ENCODE peak calls at places on chromosomes 5 and 9, in seven cellular contexts. G is stimulated activated naive CD8-positive, alpha-beta T cell treated with anti-CD3 and anti-CD28 coated beads, Interleukin-15, Interleukin-2, amounts not matched to agents 100 U/mL and 50 U/mL, for 24 hours; W is left colon; D is omental fat pad; L is left lung; U is Right ventricle myocardium inferior; N is activated T-cell treated with anti-CD3 and anti-CD28 coated beads, Interleukin-2, amount 50 U/mL, for 72 hours. A is an unnamed sample.

GRCh38 chr5:80569961-80570786 is at the start of gene ANKRD34B:
- ATAC-seq in G (peak), W (peak), D (peak), L (peak), U (no peak), N (peak), A (no peak)

GRCh38 chr5:35773936-35774335 is 82.8 kb upstream of the IL7R start:
- ATAC-seq in G (peak), W (no peak), D (no peak), L (no peak), U (no peak), N (peak), A (peak)

GRCh38 chr5:4230905-4231561 is 635.4 kb downstream of the IRX1 start:
- ATAC-seq in G (no peak), W (no peak), D (no peak), L (peak), U (no peak), N (no peak), A (no peak)

GRCh38 chr5:74957029-74957781 is 91.0 kb upstream of the FAM169A start:
- ATAC-seq in G (no peak), W (peak), D (no peak), L (no peak), U (no peak), N (no peak), A (no peak)

GRCh38 chr9:87237337-87237736 is 260.3 kb upstream of the DAPK1 start:
- ATAC-seq in G (no peak), W (no peak), D (no peak), L (no peak), U (no peak), N (no peak), A (no peak)

GRCh38 chr9:5112109-5112592 is 73.3 kb downstream of the INSL6 start:
- ATAC-seq in G (no peak), W (no peak), D (no peak), L (no peak), U (peak), N (no peak), A (no peak)

GRCh38 chr5:102670224-102670836 is 84.8 kb upstream of the PAM start:
- ATAC-seq in G (no peak), W (no peak), D (no peak), L (peak), U (no peak), N (no peak), A (no peak)

GRCh38 chr5:11062379-11062778 is 301.3 kb upstream of the DAP start:
- ATAC-seq in G (no peak), W (no peak), D (no peak), L (no peak), U (no peak), N (no peak), A (no peak)

GRCh38 chr5:159031513-159031912 is 68.2 kb downstream of the EBF1 start:
- ATAC-seq in G (no peak), W (no peak), D (no peak), L (no peak), U (no peak), N (no peak), A (no peak)

GRCh38 chr5:19538607-19539006 is 449.4 kb downstream of the CDH18 start:
- ATAC-seq in G (no peak), W (no peak), D (no peak), L (no peak), U (no peak), N (no peak), A (no peak)

GRCh38 chr5:44681906-44682305 is 126.8 kb upstream of the MRPS30 start:
- ATAC-seq in G (no peak), W (no peak), D (no peak), L (no peak), U (no peak), N (no peak), A (no peak)

GRCh38 chr9:107819772-107820171 is 330.2 kb upstream of the KLF4 start:
- ATAC-seq in G (no peak), W (peak), D (no peak), L (peak), U (peak), N (no peak), A (no peak)

GRCh38 chr9:17330097-17330496 is 195.3 kb downstream of the CNTLN start:
- ATAC-seq in G (no peak), W (no peak), D (no peak), L (no peak), U (no peak), N (no peak), A (no peak)

GRCh38 chr5:150599281-150599680 is 41.2 kb upstream of the SYNPO start:
- ATAC-seq in G (no peak), W (no peak), D (no peak), L (no peak), U (no peak), N (no peak), A (no peak)

GRCh38 chr5:10377081-10377480 is 23.6 kb downstream of the MARCHF6 start:
- ATAC-seq in G (no peak), W (no peak), D (no peak), L (no peak), U (peak), N (peak), A (no peak)

GRCh38 chr9:90858505-90858904 is 56.9 kb downstream of the SYK start:
- ATAC-seq in G (no peak), W (no peak), D (no peak), L (no peak), U (peak), N (no peak), A (no peak)

GRCh38 chr5:56601641-56602071 is 213.7 kb upstream of the MAP3K1 start:
- ATAC-seq in G (no peak), W (no peak), D (no peak), L (no peak), U (peak), N (no peak), A (no peak)

GRCh38 chr5:172496671-172497371 is 42.5 kb upstream of the SH3PXD2B start:
- ATAC-seq in G (no peak), W (no peak), D (no peak), L (peak), U (peak), N (no peak), A (no peak)

GRCh38 chr9:106945727-106946690 is 83.0 kb downstream of the ZNF462 start:
- ATAC-seq in G (no peak), W (no peak), D (no peak), L (no peak), U (no peak), N (no peak), A (no peak)

GRCh38 chr9:99954841-99955240 is 48.4 kb downstream of the STX17 start:
- ATAC-seq in G (peak), W (no peak), D (no peak), L (no peak), U (no peak), N (peak), A (peak)

GRCh38 chr9:14399736-14400657 is 86.1 kb upstream of the NFIB start:
- ATAC-seq in G (no peak), W (no peak), D (peak), L (peak), U (no peak), N (no peak), A (no peak)